ENCODE peak calls at places on chromosomes 12 and 14, in ten cellular contexts. One of them, this sample, is unnamed.

GRCh38 chr14:41604793-41605534 is 1.7 kb upstream of the LRFN5 start:
- DNase-seq in neural progenitor cell: peak; percentile 93
- DNase-seq in body of pancreas: peak; percentile 53
- DNase-seq in CD8-positive, alpha-beta memory T cell: no peak
- DNase-seq in mammary epithelial cell: no peak
- DNase-seq in left ventricle myocardium inferior: peak; percentile 48
- DNase-seq in neuronal stem cell: peak; percentile 81
- DNase-seq in CD4-positive, alpha-beta memory T cell: no peak
- DNase-seq in prostate gland: no peak
- DNase-seq in effector memory CD4-positive, alpha-beta T cell: no peak
- DNase-seq in this sample: peak; percentile 36

GRCh38 chr12:1013618-1014489 is 22.8 kb downstream of the ERC1 start:
- DNase-seq in body of pancreas: no peak
- DNase-seq in effector memory CD4-positive, alpha-beta T cell: no peak
- DNase-seq in CD8-positive, alpha-beta memory T cell: no peak
- DNase-seq in neural progenitor cell: no peak
- DNase-seq in left ventricle myocardium inferior: no peak
- DNase-seq in neuronal stem cell: no peak
- DNase-seq in mammary epithelial cell: peak; percentile 91
- DNase-seq in CD4-positive, alpha-beta memory T cell: no peak
- DNase-seq in prostate gland: no peak
- DNase-seq in this sample: no peak

GRCh38 chr14:59251811-59252771 is 63.6 kb downstream of the DAAM1 start:
- DNase-seq in neuronal stem cell: no peak
- DNase-seq in mammary epithelial cell: no peak
- DNase-seq in left ventricle myocardium inferior: no peak
- DNase-seq in neural progenitor cell: peak; percentile 39
- DNase-seq in CD8-positive, alpha-beta memory T cell: no peak
- DNase-seq in CD4-positive, alpha-beta memory T cell: no peak
- DNase-seq in body of pancreas: no peak
- DNase-seq in effector memory CD4-positive, alpha-beta T cell: no peak
- DNase-seq in prostate gland: no peak
- DNase-seq in this sample: no peak

GRCh38 chr12:129401572-129401971 is 502.3 kb downstream of the TMEM132D start:
- DNase-seq in mammary epithelial cell: no peak
- DNase-seq in left ventricle myocardium inferior: no peak
- DNase-seq in effector memory CD4-positive, alpha-beta T cell: no peak
- DNase-seq in prostate gland: no peak
- DNase-seq in CD8-positive, alpha-beta memory T cell: no peak
- DNase-seq in neuronal stem cell: no peak
- DNase-seq in CD4-positive, alpha-beta memory T cell: no peak
- DNase-seq in neural progenitor cell: no peak
- DNase-seq in body of pancreas: peak; percentile 41
- DNase-seq in this sample: no peak

GRCh38 chr12:51886021-51886710 is 1.7 kb upstream of the ANKRD33 start:
- DNase-seq in effector memory CD4-positive, alpha-beta T cell: no peak
- DNase-seq in mammary epithelial cell: peak; percentile 73
- DNase-seq in body of pancreas: peak; percentile 55
- DNase-seq in neural progenitor cell: no peak
- DNase-seq in CD8-positive, alpha-beta memory T cell: no peak
- DNase-seq in neuronal stem cell: no peak
- DNase-seq in left ventricle myocardium inferior: peak; percentile 64
- DNase-seq in CD4-positive, alpha-beta memory T cell: peak; percentile 41
- DNase-seq in prostate gland: no peak
- DNase-seq in this sample: peak; percentile 68

GRCh38 chr14:95313707-95314106 is 6.0 kb downstream of the CLMN start:
- DNase-seq in neuronal stem cell: no peak
- DNase-seq in left ventricle myocardium inferior: peak; percentile 60
- DNase-seq in body of pancreas: peak; percentile 70
- DNase-seq in neural progenitor cell: no peak
- DNase-seq in CD4-positive, alpha-beta memory T cell: no peak
- DNase-seq in effector memory CD4-positive, alpha-beta T cell: no peak
- DNase-seq in prostate gland: peak; percentile 47
- DNase-seq in CD8-positive, alpha-beta memory T cell: no peak
- DNase-seq in mammary epithelial cell: peak; percentile 80
- DNase-seq in this sample: peak; percentile 32

GRCh38 chr14:50335389-50335788 is 23.3 kb downstream of the DMAC2L start:
- DNase-seq in mammary epithelial cell: no peak
- DNase-seq in effector memory CD4-positive, alpha-beta T cell: no peak
- DNase-seq in neuronal stem cell: peak; percentile 81
- DNase-seq in left ventricle myocardium inferior: peak; percentile 26
- DNase-seq in prostate gland: peak; percentile 29
- DNase-seq in CD4-positive, alpha-beta memory T cell: no peak
- DNase-seq in CD8-positive, alpha-beta memory T cell: no peak
- DNase-seq in neural progenitor cell: peak; percentile 89
- DNase-seq in body of pancreas: peak; percentile 83
- DNase-seq in this sample: peak; percentile 68

GRCh38 chr12:105814283-105814682 is 324.5 kb downstream of the NUAK1 start:
- DNase-seq in body of pancreas: no peak
- DNase-seq in CD4-positive, alpha-beta memory T cell: no peak
- DNase-seq in left ventricle myocardium inferior: no peak
- DNase-seq in effector memory CD4-positive, alpha-beta T cell: no peak
- DNase-seq in neuronal stem cell: peak; percentile 30
- DNase-seq in CD8-positive, alpha-beta memory T cell: no peak
- DNase-seq in prostate gland: no peak
- DNase-seq in mammary epithelial cell: no peak
- DNase-seq in neural progenitor cell: peak; percentile 66
- DNase-seq in this sample: no peak

GRCh38 chr12:105357162-105357691 is 26.7 kb downstream of the C12orf75 start:
- DNase-seq in prostate gland: no peak
- DNase-seq in mammary epithelial cell: no peak
- DNase-seq in neuronal stem cell: no peak
- DNase-seq in body of pancreas: no peak
- DNase-seq in effector memory CD4-positive, alpha-beta T cell: no peak
- DNase-seq in neural progenitor cell: no peak
- DNase-seq in CD4-positive, alpha-beta memory T cell: no peak
- DNase-seq in left ventricle myocardium inferior: no peak
- DNase-seq in CD8-positive, alpha-beta memory T cell: no peak
- DNase-seq in this sample: no peak

GRCh38 chr12:28090835-28091234 is 99.4 kb upstream of the CCDC91 start:
- DNase-seq in neuronal stem cell: no peak
- DNase-seq in CD8-positive, alpha-beta memory T cell: no peak
- DNase-seq in effector memory CD4-positive, alpha-beta T cell: no peak
- DNase-seq in CD4-positive, alpha-beta memory T cell: no peak
- DNase-seq in prostate gland: no peak
- DNase-seq in body of pancreas: no peak
- DNase-seq in mammary epithelial cell: no peak
- DNase-seq in left ventricle myocardium inferior: no peak
- DNase-seq in neural progenitor cell: no peak
- DNase-seq in this sample: no peak

GRCh38 chr12:29726321-29726692 is 57.4 kb downstream of the TMTC1 start:
- DNase-seq in left ventricle myocardium inferior: no peak
- DNase-seq in effector memory CD4-positive, alpha-beta T cell: no peak
- DNase-seq in CD8-positive, alpha-beta memory T cell: no peak
- DNase-seq in CD4-positive, alpha-beta memory T cell: no peak
- DNase-seq in prostate gland: peak; percentile 48
- DNase-seq in neuronal stem cell: no peak
- DNase-seq in mammary epithelial cell: no peak
- DNase-seq in body of pancreas: no peak
- DNase-seq in neural progenitor cell: no peak
- DNase-seq in this sample: no peak

GRCh38 chr12:78951746-78952532 is 87.4 kb downstream of the SYT1 start:
- DNase-seq in body of pancreas: no peak
- DNase-seq in mammary epithelial cell: peak; percentile 23
- DNase-seq in CD4-positive, alpha-beta memory T cell: no peak
- DNase-seq in CD8-positive, alpha-beta memory T cell: no peak
- DNase-seq in neural progenitor cell: peak; percentile 18
- DNase-seq in effector memory CD4-positive, alpha-beta T cell: no peak
- DNase-seq in prostate gland: no peak
- DNase-seq in neuronal stem cell: peak; percentile 9
- DNase-seq in left ventricle myocardium inferior: no peak
- DNase-seq in this sample: no peak

GRCh38 chr14:101558739-101559240 is 2.5 kb upstream of the DIO3 start:
- DNase-seq in left ventricle myocardium inferior: no peak
- DNase-seq in CD4-positive, alpha-beta memory T cell: no peak
- DNase-seq in prostate gland: no peak
- DNase-seq in mammary epithelial cell: no peak
- DNase-seq in CD8-positive, alpha-beta memory T cell: no peak
- DNase-seq in effector memory CD4-positive, alpha-beta T cell: no peak
- DNase-seq in neuronal stem cell: no peak
- DNase-seq in neural progenitor cell: no peak
- DNase-seq in body of pancreas: no peak
- DNase-seq in this sample: no peak

GRCh38 chr14:101556566-101557320 is 4.6 kb upstream of the DIO3 start:
- DNase-seq in effector memory CD4-positive, alpha-beta T cell: no peak
- DNase-seq in neural progenitor cell: no peak
- DNase-seq in mammary epithelial cell: no peak
- DNase-seq in CD8-positive, alpha-beta memory T cell: no peak
- DNase-seq in neuronal stem cell: no peak
- DNase-seq in body of pancreas: no peak
- DNase-seq in left ventricle myocardium inferior: no peak
- DNase-seq in CD4-positive, alpha-beta memory T cell: no peak
- DNase-seq in prostate gland: no peak
- DNase-seq in this sample: peak; percentile 42

GRCh38 chr14:101559250-101559623 is 2.1 kb upstream of the DIO3 start:
- DNase-seq in CD4-positive, alpha-beta memory T cell: no peak
- DNase-seq in effector memory CD4-positive, alpha-beta T cell: no peak
- DNase-seq in body of pancreas: no peak
- DNase-seq in neural progenitor cell: no peak
- DNase-seq in left ventricle myocardium inferior: no peak
- DNase-seq in mammary epithelial cell: no peak
- DNase-seq in prostate gland: no peak
- DNase-seq in CD8-positive, alpha-beta memory T cell: no peak
- DNase-seq in neuronal stem cell: no peak
- DNase-seq in this sample: no peak

GRCh38 chr14:101557321-101557695 is 4.0 kb upstream of the DIO3 start:
- DNase-seq in prostate gland: no peak
- DNase-seq in CD4-positive, alpha-beta memory T cell: no peak
- DNase-seq in body of pancreas: no peak
- DNase-seq in left ventricle myocardium inferior: no peak
- DNase-seq in effector memory CD4-positive, alpha-beta T cell: no peak
- DNase-seq in neural progenitor cell: no peak
- DNase-seq in neuronal stem cell: no peak
- DNase-seq in CD8-positive, alpha-beta memory T cell: no peak
- DNase-seq in mammary epithelial cell: no peak
- DNase-seq in this sample: no peak

DNA sequence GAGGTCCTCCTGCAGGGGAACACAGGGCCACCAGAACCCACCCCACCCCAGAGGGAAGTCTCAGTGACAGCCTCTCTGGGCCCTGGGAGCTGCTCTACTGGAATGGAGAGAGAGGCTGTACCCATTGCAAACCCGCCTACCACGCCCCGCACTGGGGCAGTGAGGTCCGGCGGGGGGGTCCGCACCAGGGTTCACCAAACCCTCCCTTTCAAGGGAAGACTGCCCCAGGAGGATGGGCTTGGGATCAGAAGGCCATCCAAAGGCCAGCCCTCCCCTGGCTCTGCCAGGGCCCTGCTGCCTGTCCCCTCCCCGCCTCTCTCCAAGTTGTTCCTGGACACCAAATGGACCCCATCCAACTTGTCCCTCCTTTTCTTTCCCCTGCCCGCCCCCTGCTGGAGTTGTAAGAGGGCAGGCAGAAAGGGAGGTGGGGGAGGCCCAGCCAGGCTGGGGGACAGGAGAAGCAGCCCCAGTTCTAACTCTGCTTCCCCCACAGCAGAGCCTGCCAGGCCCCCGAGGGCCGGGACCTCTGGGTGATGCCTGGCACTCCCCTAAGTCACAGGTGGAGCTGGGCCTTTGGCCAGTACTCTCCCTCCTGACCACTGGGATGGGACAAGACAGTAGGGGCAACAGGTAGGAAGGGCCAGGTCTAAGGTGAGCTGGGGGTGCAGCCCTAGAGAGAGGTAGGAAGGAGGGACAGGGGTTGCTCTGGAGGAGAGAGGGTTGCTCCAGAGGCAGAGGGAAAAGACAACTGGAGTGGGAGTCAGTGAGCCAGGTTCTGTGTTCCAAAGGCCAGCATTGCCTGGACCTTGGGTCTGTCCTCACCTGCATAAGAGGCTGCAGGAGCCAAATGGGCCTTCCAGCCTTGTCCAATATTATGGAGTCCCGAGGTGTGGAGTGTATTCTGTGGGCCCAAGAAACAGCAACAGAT is 3.2 kb upstream of the DIO3 start:
- DNase-seq in body of pancreas: peak; percentile 72
- DNase-seq in prostate gland: no peak
- DNase-seq in CD8-positive, alpha-beta memory T cell: no peak
- DNase-seq in effector memory CD4-positive, alpha-beta T cell: no peak
- DNase-seq in CD4-positive, alpha-beta memory T cell: no peak
- DNase-seq in neural progenitor cell: peak; percentile 42
- DNase-seq in neuronal stem cell: no peak
- DNase-seq in left ventricle myocardium inferior: no peak
- DNase-seq in mammary epithelial cell: no peak
- DNase-seq in this sample: no peak
- H3K27me3 ChIP-seq in body of pancreas: no peaks in the 10 kb centered on the region
- H3K27me3 ChIP-seq in prostate gland: peaks cover 17% of the 10 kb centered on the region
- H3K27me3 ChIP-seq in CD8-positive, alpha-beta memory T cell: peaks cover 11% of the 10 kb centered on the region
- H3K27me3 ChIP-seq in effector memory CD4-positive, alpha-beta T cell: peaks cover 2% of the 10 kb centered on the region
- H3K27me3 ChIP-seq in CD4-positive, alpha-beta memory T cell: peaks cover 3% of the 10 kb centered on the region
- H3K27me3 ChIP-seq in neural progenitor cell: peaks cover 88% of the 10 kb centered on the region
- H3K27me3 ChIP-seq in neuronal stem cell: peaks cover 25% of the 10 kb centered on the region
- H3K27me3 ChIP-seq in left ventricle myocardium inferior: peaks cover 89% of the 10 kb centered on the region
- H3K27me3 ChIP-seq in mammary epithelial cell: peaks cover 27% of the 10 kb centered on the region
- H3K27me3 ChIP-seq in this sample: peaks cover 33% of the 10 kb centered on the region

GRCh38 chr14:91835197-91835919 is 32.0 kb downstream of the TC2N start:
- DNase-seq in neuronal stem cell: no peak
- DNase-seq in body of pancreas: peak; percentile 30
- DNase-seq in left ventricle myocardium inferior: no peak
- DNase-seq in effector memory CD4-positive, alpha-beta T cell: peak; percentile 8
- DNase-seq in prostate gland: peak; percentile 17
- DNase-seq in mammary epithelial cell: peak; percentile 24
- DNase-seq in CD8-positive, alpha-beta memory T cell: no peak
- DNase-seq in neural progenitor cell: no peak
- DNase-seq in CD4-positive, alpha-beta memory T cell: peak; percentile 46
- DNase-seq in this sample: no peak
- H3K27ac ChIP-seq in neuronal stem cell: no peak overlapping the region
- H3K27ac ChIP-seq in body of pancreas: peak overlapping the region; percentile 90
- H3K27ac ChIP-seq in left ventricle myocardium inferior: peak overlapping the region; percentile 81
- H3K27ac ChIP-seq in effector memory CD4-positive, alpha-beta T cell: peak overlapping the region; percentile 74
- H3K27ac ChIP-seq in prostate gland: peak overlapping the region; percentile 93
- H3K27ac ChIP-seq in mammary epithelial cell: peak overlapping the region; percentile 54
- H3K27ac ChIP-seq in CD8-positive, alpha-beta memory T cell: peak overlapping the region; percentile 21
- H3K27ac ChIP-seq in neural progenitor cell: no peak overlapping the region
- H3K27ac ChIP-seq in CD4-positive, alpha-beta memory T cell: peak overlapping the region; percentile 68
- H3K27ac ChIP-seq in this sample: peak overlapping the region; percentile 47

GRCh38 chr12:38906482-38907170 is 1.2 kb upstream of the CPNE8 start:
- DNase-seq in left ventricle myocardium inferior: peak; percentile 89
- DNase-seq in effector memory CD4-positive, alpha-beta T cell: peak; percentile 29
- DNase-seq in prostate gland: peak; percentile 66
- DNase-seq in CD8-positive, alpha-beta memory T cell: peak; percentile 42
- DNase-seq in mammary epithelial cell: peak; percentile 91
- DNase-seq in body of pancreas: peak; percentile 89
- DNase-seq in neuronal stem cell: peak; percentile 88
- DNase-seq in CD4-positive, alpha-beta memory T cell: peak; percentile 55
- DNase-seq in neural progenitor cell: peak; percentile 96
- DNase-seq in this sample: peak; percentile 91
- H3K4me3 ChIP-seq in left ventricle myocardium inferior: peak overlapping the region; percentile 79
- H3K4me3 ChIP-seq in effector memory CD4-positive, alpha-beta T cell: peak overlapping the region; percentile 84
- H3K4me3 ChIP-seq in prostate gland: peak overlapping the region; percentile 40
- H3K4me3 ChIP-seq in CD8-positive, alpha-beta memory T cell: peak overlapping the region; percentile 86
- H3K4me3 ChIP-seq in mammary epithelial cell: peak overlapping the region; percentile 63
- H3K4me3 ChIP-seq in body of pancreas: peak overlapping the region; percentile 53
- H3K4me3 ChIP-seq in neuronal stem cell: peak overlapping the region; percentile 54
- H3K4me3 ChIP-seq in CD4-positive, alpha-beta memory T cell: peak overlapping the region; percentile 61
- H3K4me3 ChIP-seq in neural progenitor cell: peak overlapping the region; percentile 66
- H3K4me3 ChIP-seq in this sample: peak overlapping the region; percentile 76

DNA sequence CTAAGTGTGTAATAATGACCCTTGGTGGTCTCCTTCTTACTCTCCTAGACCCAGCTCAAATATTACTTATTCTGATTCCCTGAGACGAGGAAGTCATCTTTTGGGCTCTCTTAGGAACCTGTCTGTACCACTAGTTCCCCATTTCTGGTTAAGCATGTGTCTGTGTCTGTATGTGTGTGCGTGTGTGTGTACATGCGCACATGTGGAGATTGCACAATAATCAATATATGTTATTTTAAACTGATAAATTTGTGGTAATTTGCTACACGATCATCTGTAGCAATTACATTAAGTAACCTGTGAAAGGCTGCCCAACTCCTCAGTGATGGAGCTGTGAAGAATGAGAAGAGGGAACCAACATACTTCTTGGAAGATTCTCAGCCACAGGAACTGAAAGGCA is 132.2 kb downstream of the ASCL4 start:
- DNase-seq in left ventricle myocardium inferior: no peak
- DNase-seq in prostate gland: no peak
- DNase-seq in CD8-positive, alpha-beta memory T cell: no peak
- DNase-seq in CD4-positive, alpha-beta memory T cell: no peak
- DNase-seq in neural progenitor cell: no peak
- DNase-seq in body of pancreas: no peak
- DNase-seq in effector memory CD4-positive, alpha-beta T cell: no peak
- DNase-seq in neuronal stem cell: no peak
- DNase-seq in mammary epithelial cell: no peak
- DNase-seq in this sample: no peak
- H3K27me3 ChIP-seq in left ventricle myocardium inferior: peaks cover 100% of the 10 kb centered on the region
- H3K27me3 ChIP-seq in prostate gland: no peaks in the 10 kb centered on the region
- H3K27me3 ChIP-seq in CD8-positive, alpha-beta memory T cell: peaks cover 16% of the 10 kb centered on the region
- H3K27me3 ChIP-seq in CD4-positive, alpha-beta memory T cell: peaks cover 20% of the 10 kb centered on the region
- H3K27me3 ChIP-seq in neural progenitor cell: peaks cover 100% of the 10 kb centered on the region
- H3K27me3 ChIP-seq in body of pancreas: no peaks in the 10 kb centered on the region
- H3K27me3 ChIP-seq in effector memory CD4-positive, alpha-beta T cell: no peaks in the 10 kb centered on the region
- H3K27me3 ChIP-seq in neuronal stem cell: no peaks in the 10 kb centered on the region
- H3K27me3 ChIP-seq in mammary epithelial cell: no peaks in the 10 kb centered on the region
- H3K27me3 ChIP-seq in this sample: peaks cover 22% of the 10 kb centered on the region